ENCODE peak calls at places on chromosome 16, in four cellular contexts. One of them, this sample, is unnamed.

GRCh38 chr16:85393674-85394510 is 219.2 kb upstream of the GSE1 start:
- DNase-seq in HepG2: no peak
- DNase-seq in K562: peak
- DNase-seq in WTC11: peak
- DNase-seq in this sample: peak

GRCh38 chr16:90026135-90026534 is 6.9 kb upstream of the DBNDD1 start:
- DNase-seq in HepG2: no peak
- DNase-seq in WTC11: no peak
- DNase-seq in K562: peak
- DNase-seq in this sample: no peak

GRCh38 chr16:59046335-59046734 is 312.2 kb upstream of the GOT2 start:
- DNase-seq in HepG2: no peak
- DNase-seq in WTC11: no peak
- DNase-seq in K562: no peak
- DNase-seq in this sample: no peak

GRCh38 chr16:31270795-31271194 is 11.0 kb downstream of the ITGAM start:
- DNase-seq in WTC11: no peak
- DNase-seq in HepG2: no peak
- DNase-seq in K562: no peak
- DNase-seq in this sample: no peak

GRCh38 chr16:22217890-22218730 is 12.0 kb downstream of the EEF2K start:
- DNase-seq in WTC11: no peak
- DNase-seq in K562: peak
- DNase-seq in HepG2: no peak
- DNase-seq in this sample: no peak

GRCh38 chr16:3175157-3176153 is 12.5 kb upstream of the OR1F1 start:
- DNase-seq in WTC11: peak
- DNase-seq in HepG2: peak
- DNase-seq in K562: peak
- DNase-seq in this sample: peak

GRCh38 chr16:20612551-20613470 is 36.6 kb upstream of the ACSM2B start:
- DNase-seq in K562: no peak
- DNase-seq in WTC11: no peak
- DNase-seq in HepG2: no peak
- DNase-seq in this sample: no peak

GRCh38 chr16:3580686-3581085 is 3.5 kb upstream of the NLRC3 start:
- DNase-seq in WTC11: no peak
- DNase-seq in K562: no peak
- DNase-seq in HepG2: no peak
- DNase-seq in this sample: no peak

GRCh38 chr16:22001591-22001990 is 675 bp upstream of the PDZD9 start:
- DNase-seq in K562: no peak
- DNase-seq in WTC11: no peak
- DNase-seq in HepG2: no peak
- DNase-seq in this sample: no peak

GRCh38 chr16:89667633-89668032 is 10.0 kb downstream of the SPATA33 start:
- DNase-seq in HepG2: no peak
- DNase-seq in WTC11: no peak
- DNase-seq in K562: no peak
- DNase-seq in this sample: no peak

GRCh38 chr16:9846362-9847099 is 335.7 kb downstream of the GRIN2A start:
- DNase-seq in K562: no peak
- DNase-seq in WTC11: no peak
- DNase-seq in HepG2: no peak
- DNase-seq in this sample: no peak

GRCh38 chr16:89485701-89486246 is 4.6 kb downstream of the ANKRD11 start:
- DNase-seq in K562: no peak
- DNase-seq in WTC11: no peak
- DNase-seq in HepG2: no peak
- DNase-seq in this sample: no peak

GRCh38 chr16:69286941-69287713 is 24.0 kb upstream of the VPS4A start:
- DNase-seq in WTC11: no peak
- DNase-seq in HepG2: peak
- DNase-seq in K562: peak
- DNase-seq in this sample: peak

GRCh38 chr16:50862818-50863672 is 121.2 kb downstream of the CYLD start:
- DNase-seq in WTC11: no peak
- DNase-seq in HepG2: no peak
- DNase-seq in K562: no peak
- DNase-seq in this sample: no peak

GRCh38 chr16:51818342-51818944 is 667.4 kb upstream of the SALL1 start:
- DNase-seq in HepG2: peak
- DNase-seq in K562: no peak
- DNase-seq in WTC11: peak
- DNase-seq in this sample: peak

GRCh38 chr16:88390760-88391496 is 8.2 kb downstream of the ZNF469 start:
- DNase-seq in HepG2: no peak
- DNase-seq in WTC11: no peak
- DNase-seq in K562: no peak
- DNase-seq in this sample: no peak

GRCh38 chr16:88392616-88393015 is 9.9 kb downstream of the ZNF469 start:
- DNase-seq in HepG2: no peak
- DNase-seq in WTC11: no peak
- DNase-seq in K562: no peak
- DNase-seq in this sample: no peak

GRCh38 chr16:88392111-88392510 is 9.4 kb downstream of the ZNF469 start:
- DNase-seq in K562: no peak
- DNase-seq in WTC11: no peak
- DNase-seq in HepG2: no peak
- DNase-seq in this sample: no peak

GRCh38 chr16:88390265-88390664 is 7.5 kb downstream of the ZNF469 start:
- DNase-seq in HepG2: no peak
- DNase-seq in K562: no peak
- DNase-seq in WTC11: no peak
- DNase-seq in this sample: no peak

GRCh38 chr16:88391497-88391850 is 8.7 kb downstream of the ZNF469 start:
- DNase-seq in HepG2: no peak
- DNase-seq in WTC11: no peak
- DNase-seq in K562: no peak
- DNase-seq in this sample: no peak
- TF ChIP-seq ELF4 in HepG2: no peak
- TF ChIP-seq ELF4 in WTC11: no peak
- TF ChIP-seq ELF4 in K562: no peak
- TF ChIP-seq ELF4 in this sample: no peak

GRCh38 chr16:66408181-66409048 is 18.7 kb upstream of the BEAN1 start:
- DNase-seq in K562: no peak
- DNase-seq in HepG2: peak
- DNase-seq in WTC11: no peak
- DNase-seq in this sample: no peak
- TF ChIP-seq ELF4 in K562: no peak
- TF ChIP-seq ELF4 in HepG2: no peak
- TF ChIP-seq ELF4 in WTC11: no peak
- TF ChIP-seq ELF4 in this sample: no peak

DNA sequence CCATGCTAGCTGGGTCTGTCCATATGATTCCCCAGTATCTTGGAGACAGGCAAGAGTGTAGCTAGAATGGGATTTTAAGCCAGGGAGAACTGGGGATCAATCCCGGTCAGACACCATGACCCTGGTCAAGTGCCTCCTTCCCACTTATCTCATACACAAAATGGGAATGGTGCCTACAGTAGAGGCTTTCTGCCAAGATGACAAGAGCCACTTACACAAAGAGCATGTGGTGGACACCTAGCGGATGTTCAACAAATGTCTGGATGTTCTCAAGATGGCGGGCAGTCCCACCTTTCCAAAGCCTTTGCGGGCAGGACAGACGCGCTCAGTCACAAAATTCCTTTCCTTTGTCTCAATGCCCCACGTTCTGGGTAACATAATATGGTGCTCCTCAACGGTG is 57.3 kb downstream of the MAF start:
- DNase-seq in K562: no peak
- DNase-seq in HepG2: no peak
- DNase-seq in WTC11: no peak
- DNase-seq in this sample: no peak
- TF ChIP-seq ELF4 in K562: no peak
- TF ChIP-seq ELF4 in HepG2: no peak
- TF ChIP-seq ELF4 in WTC11: no peak
- TF ChIP-seq ELF4 in this sample: no peak

DNA sequence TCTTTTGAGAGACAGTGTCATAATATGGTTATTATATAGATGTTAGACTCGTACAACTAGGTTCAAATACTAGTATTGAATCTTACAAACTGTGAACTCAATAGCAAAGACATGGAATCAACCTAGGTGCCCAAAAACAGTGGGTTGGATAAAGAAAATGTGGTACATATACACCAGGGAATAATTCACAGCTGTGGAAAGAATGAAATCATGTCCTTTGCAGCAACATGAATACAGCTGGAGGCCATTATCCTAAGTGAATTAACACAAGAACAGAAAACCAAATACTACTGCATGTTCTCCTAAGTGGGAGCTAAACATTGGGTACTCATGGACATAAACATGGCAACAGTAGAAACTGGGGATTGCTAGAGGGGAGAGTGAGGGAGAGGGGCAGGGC is 8.1 kb downstream of the PHKB start:
- DNase-seq in WTC11: no peak
- DNase-seq in K562: no peak
- DNase-seq in HepG2: no peak
- DNase-seq in this sample: no peak
- TF ChIP-seq ELF4 in WTC11: no peak
- TF ChIP-seq ELF4 in K562: no peak
- TF ChIP-seq ELF4 in HepG2: no peak
- TF ChIP-seq ELF4 in this sample: no peak

GRCh38 chr16:47069841-47070584 is 73.7 kb downstream of the NETO2 start:
- DNase-seq in WTC11: no peak
- DNase-seq in HepG2: no peak
- DNase-seq in K562: no peak
- DNase-seq in this sample: no peak

GRCh38 chr16:47069291-47069690 is 74.5 kb downstream of the NETO2 start:
- DNase-seq in K562: no peak
- DNase-seq in HepG2: no peak
- DNase-seq in WTC11: no peak
- DNase-seq in this sample: no peak

GRCh38 chr16:47072158-47072557 is 71.6 kb downstream of the NETO2 start:
- DNase-seq in HepG2: no peak
- DNase-seq in WTC11: no peak
- DNase-seq in K562: no peak
- DNase-seq in this sample: no peak

GRCh38 chr16:47073223-47074155 is 70.3 kb downstream of the NETO2 start:
- DNase-seq in WTC11: no peak
- DNase-seq in K562: no peak
- DNase-seq in HepG2: no peak
- DNase-seq in this sample: no peak
- TF ChIP-seq ELF4 in WTC11: no peak
- TF ChIP-seq ELF4 in K562: no peak
- TF ChIP-seq ELF4 in HepG2: no peak
- TF ChIP-seq ELF4 in this sample: no peak

GRCh38 chr16:12833939-12834338 is 30.3 kb upstream of the CPPED1 start:
- DNase-seq in K562: no peak
- DNase-seq in WTC11: peak
- DNase-seq in HepG2: peak
- DNase-seq in this sample: peak
- TF ChIP-seq ELF4 in K562: no peak
- TF ChIP-seq ELF4 in WTC11: no peak
- TF ChIP-seq ELF4 in HepG2: no peak
- TF ChIP-seq ELF4 in this sample: no peak

GRCh38 chr16:79629003-79629402 is 28.5 kb upstream of the MAF start:
- DNase-seq in WTC11: no peak
- DNase-seq in K562: no peak
- DNase-seq in HepG2: no peak
- DNase-seq in this sample: no peak

GRCh38 chr16:79627092-79627491 is 26.6 kb upstream of the MAF start:
- DNase-seq in WTC11: no peak
- DNase-seq in HepG2: no peak
- DNase-seq in K562: no peak
- DNase-seq in this sample: no peak

GRCh38 chr16:79625738-79626137 is 25.2 kb upstream of the MAF start:
- DNase-seq in K562: no peak
- DNase-seq in WTC11: no peak
- DNase-seq in HepG2: no peak
- DNase-seq in this sample: no peak

GRCh38 chr16:79632289-79632688 is 31.8 kb upstream of the MAF start:
- DNase-seq in HepG2: no peak
- DNase-seq in WTC11: no peak
- DNase-seq in K562: no peak
- DNase-seq in this sample: no peak

DNA sequence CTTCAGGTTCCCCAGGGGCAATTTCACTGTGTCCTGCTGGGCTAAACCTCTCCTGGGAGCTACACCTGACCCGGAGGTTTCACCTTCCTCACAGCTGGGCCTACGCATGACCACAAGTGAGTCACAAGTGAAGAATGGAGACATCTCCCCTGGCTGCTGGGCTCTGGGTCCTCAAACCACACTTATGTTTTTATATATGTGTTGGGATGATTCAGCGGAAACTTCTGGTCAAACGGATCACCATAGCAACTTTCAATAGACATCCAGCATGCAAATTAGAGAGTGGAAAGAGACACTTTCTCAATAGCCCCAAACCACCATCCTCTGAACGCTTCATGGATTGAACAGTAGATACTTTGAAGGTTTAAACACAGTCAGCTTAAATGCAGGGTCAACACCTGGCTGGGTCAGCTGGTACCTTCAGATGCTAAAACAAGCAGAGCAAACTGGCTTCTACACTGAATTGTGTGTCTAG is 28.0 kb upstream of the MAF start:
- DNase-seq in WTC11: no peak
- DNase-seq in HepG2: no peak
- DNase-seq in K562: no peak
- DNase-seq in this sample: no peak
- TF ChIP-seq ELF4 in WTC11: no peak
- TF ChIP-seq ELF4 in HepG2: no peak
- TF ChIP-seq ELF4 in K562: no peak
- TF ChIP-seq ELF4 in this sample: no peak

GRCh38 chr16:79267781-79268180 is 332.8 kb downstream of the MAF start:
- DNase-seq in HepG2: no peak
- DNase-seq in K562: no peak
- DNase-seq in WTC11: no peak
- DNase-seq in this sample: no peak
- TF ChIP-seq ELF4 in HepG2: no peak
- TF ChIP-seq ELF4 in K562: no peak
- TF ChIP-seq ELF4 in WTC11: no peak
- TF ChIP-seq ELF4 in this sample: no peak

GRCh38 chr16:56289862-56290261 is 98.6 kb downstream of the GNAO1 start:
- DNase-seq in HepG2: no peak
- DNase-seq in WTC11: no peak
- DNase-seq in K562: peak
- DNase-seq in this sample: no peak

GRCh38 chr16:56289412-56289811 is 98.1 kb downstream of the GNAO1 start:
- DNase-seq in WTC11: no peak
- DNase-seq in HepG2: no peak
- DNase-seq in K562: no peak
- DNase-seq in this sample: no peak

GRCh38 chr16:56284521-56284920 is 93.2 kb downstream of the GNAO1 start:
- DNase-seq in K562: no peak
- DNase-seq in HepG2: no peak
- DNase-seq in WTC11: no peak
- DNase-seq in this sample: no peak

GRCh38 chr16:56288019-56288418 is 96.7 kb downstream of the GNAO1 start:
- DNase-seq in HepG2: no peak
- DNase-seq in K562: no peak
- DNase-seq in WTC11: no peak
- DNase-seq in this sample: no peak

GRCh38 chr16:56286819-56287218 is 95.5 kb downstream of the GNAO1 start:
- DNase-seq in WTC11: no peak
- DNase-seq in K562: no peak
- DNase-seq in HepG2: no peak
- DNase-seq in this sample: no peak
- TF ChIP-seq ELF4 in WTC11: no peak
- TF ChIP-seq ELF4 in K562: no peak
- TF ChIP-seq ELF4 in HepG2: no peak
- TF ChIP-seq ELF4 in this sample: no peak

GRCh38 chr16:24986512-24987303 is 28.5 kb downstream of the ARHGAP17 start:
- DNase-seq in K562: peak
- DNase-seq in HepG2: peak
- DNase-seq in WTC11: no peak
- DNase-seq in this sample: no peak
- TF ChIP-seq ELF4 in K562: no peak
- TF ChIP-seq ELF4 in HepG2: no peak
- TF ChIP-seq ELF4 in WTC11: no peak
- TF ChIP-seq ELF4 in this sample: no peak